ENCODE peak calls at places on chromosomes 2 and 18, in five cellular contexts. One of them, this sample, is unnamed.

GRCh38 chr2:77008925-77009706 is 513.1 kb downstream of the LRRTM4 start:
- DNase-seq in AG10803: no peak
- DNase-seq in mucosa of gallbladder: no peak
- DNase-seq in ureter: no peak
- DNase-seq in RWPE1: peak
- DNase-seq in this sample: no peak

GRCh38 chr2:149993316-149993715 is 405.7 kb upstream of the MMADHC start:
- DNase-seq in mucosa of gallbladder: no peak
- DNase-seq in AG10803: no peak
- DNase-seq in RWPE1: no peak
- DNase-seq in ureter: no peak
- DNase-seq in this sample: no peak

GRCh38 chr2:32647180-32647651 is 19.4 kb downstream of the TTC27 start:
- DNase-seq in ureter: no peak
- DNase-seq in mucosa of gallbladder: no peak
- DNase-seq in RWPE1: no peak
- DNase-seq in AG10803: peak
- DNase-seq in this sample: no peak

GRCh38 chr2:133123912-133124311 is 444.4 kb downstream of the NCKAP5 start:
- DNase-seq in mucosa of gallbladder: no peak
- DNase-seq in AG10803: no peak
- DNase-seq in ureter: no peak
- DNase-seq in RWPE1: no peak
- DNase-seq in this sample: no peak

GRCh38 chr18:36274296-36274695 is 23.2 kb upstream of the FHOD3 start:
- DNase-seq in mucosa of gallbladder: no peak
- DNase-seq in AG10803: no peak
- DNase-seq in RWPE1: no peak
- DNase-seq in ureter: no peak
- DNase-seq in this sample: no peak

GRCh38 chr18:23835076-23835475 is 145.8 kb downstream of the LAMA3 start:
- DNase-seq in mucosa of gallbladder: no peak
- DNase-seq in AG10803: no peak
- DNase-seq in ureter: no peak
- DNase-seq in RWPE1: no peak
- DNase-seq in this sample: no peak

GRCh38 chr18:31454066-31454708 is 6.6 kb downstream of the DSG3 start:
- DNase-seq in AG10803: peak
- DNase-seq in mucosa of gallbladder: no peak
- DNase-seq in RWPE1: peak
- DNase-seq in ureter: no peak
- DNase-seq in this sample: no peak

GRCh38 chr2:128381001-128381938 is 62.6 kb upstream of the HS6ST1 start:
- DNase-seq in AG10803: no peak
- DNase-seq in RWPE1: no peak
- DNase-seq in mucosa of gallbladder: no peak
- DNase-seq in ureter: no peak
- DNase-seq in this sample: no peak

GRCh38 chr2:52416340-52416739 is 1351.3 kb upstream of the CHAC2 start:
- DNase-seq in RWPE1: peak
- DNase-seq in AG10803: no peak
- DNase-seq in ureter: no peak
- DNase-seq in mucosa of gallbladder: no peak
- DNase-seq in this sample: no peak

GRCh38 chr2:11746376-11746806 is at the start of gene LPIN1:
- DNase-seq in ureter: peak
- DNase-seq in mucosa of gallbladder: peak
- DNase-seq in RWPE1: peak
- DNase-seq in AG10803: peak
- DNase-seq in this sample: peak

GRCh38 chr2:229412686-229413085 is 141.6 kb upstream of the PID1 start:
- DNase-seq in RWPE1: no peak
- DNase-seq in mucosa of gallbladder: no peak
- DNase-seq in ureter: no peak
- DNase-seq in AG10803: peak
- DNase-seq in this sample: no peak

GRCh38 chr18:79533591-79533990 is 137.9 kb downstream of the NFATC1 start:
- DNase-seq in ureter: no peak
- DNase-seq in mucosa of gallbladder: no peak
- DNase-seq in AG10803: no peak
- DNase-seq in RWPE1: no peak
- DNase-seq in this sample: no peak

GRCh38 chr2:62215306-62216064 is 19.6 kb downstream of the B3GNT2 start:
- DNase-seq in ureter: no peak
- DNase-seq in AG10803: no peak
- DNase-seq in mucosa of gallbladder: no peak
- DNase-seq in RWPE1: no peak
- DNase-seq in this sample: no peak

GRCh38 chr2:95380280-95380679 is 22.2 kb upstream of the FAHD2A start:
- DNase-seq in ureter: peak
- DNase-seq in mucosa of gallbladder: no peak
- DNase-seq in RWPE1: no peak
- DNase-seq in AG10803: no peak
- DNase-seq in this sample: no peak

GRCh38 chr2:205947621-205948495 is 138.1 kb downstream of the INO80D start:
- DNase-seq in RWPE1: peak
- DNase-seq in mucosa of gallbladder: peak
- DNase-seq in AG10803: peak
- DNase-seq in ureter: peak
- DNase-seq in this sample: peak

GRCh38 chr2:24247164-24247563 is 72.3 kb downstream of the FAM228A start:
- DNase-seq in RWPE1: no peak
- DNase-seq in mucosa of gallbladder: no peak
- DNase-seq in ureter: no peak
- DNase-seq in AG10803: no peak
- DNase-seq in this sample: no peak

GRCh38 chr2:85974395-85974794 is 85.6 kb upstream of the ST3GAL5 start:
- DNase-seq in RWPE1: no peak
- DNase-seq in ureter: peak
- DNase-seq in mucosa of gallbladder: no peak
- DNase-seq in AG10803: no peak
- DNase-seq in this sample: no peak

GRCh38 chr2:141652308-141652707 is 478.5 kb downstream of the LRP1B start:
- DNase-seq in ureter: no peak
- DNase-seq in AG10803: no peak
- DNase-seq in mucosa of gallbladder: no peak
- DNase-seq in RWPE1: no peak
- DNase-seq in this sample: no peak

GRCh38 chr18:35732134-35732533 is 150.6 kb downstream of the GALNT1 start:
- DNase-seq in AG10803: no peak
- DNase-seq in mucosa of gallbladder: no peak
- DNase-seq in ureter: no peak
- DNase-seq in RWPE1: no peak
- DNase-seq in this sample: no peak

GRCh38 chr18:62365420-62365819 is 40.3 kb downstream of the TNFRSF11A start:
- DNase-seq in mucosa of gallbladder: no peak
- DNase-seq in RWPE1: no peak
- DNase-seq in ureter: no peak
- DNase-seq in AG10803: no peak
- DNase-seq in this sample: no peak

GRCh38 chr2:218802595-218802994 is 20.6 kb downstream of the CYP27A1 start:
- DNase-seq in ureter: no peak
- DNase-seq in mucosa of gallbladder: no peak
- DNase-seq in RWPE1: no peak
- DNase-seq in AG10803: no peak
- DNase-seq in this sample: no peak

GRCh38 chr18:58012356-58012755 is 31.7 kb upstream of the NEDD4L start:
- DNase-seq in RWPE1: no peak
- DNase-seq in ureter: no peak
- DNase-seq in AG10803: no peak
- DNase-seq in mucosa of gallbladder: no peak
- DNase-seq in this sample: no peak

GRCh38 chr2:150192701-150193100 is 294.8 kb downstream of the RND3 start:
- DNase-seq in RWPE1: no peak
- DNase-seq in mucosa of gallbladder: no peak
- DNase-seq in AG10803: no peak
- DNase-seq in ureter: no peak
- DNase-seq in this sample: no peak

GRCh38 chr18:21180588-21180987 is 61.4 kb upstream of the GREB1L start:
- DNase-seq in RWPE1: no peak
- DNase-seq in ureter: no peak
- DNase-seq in AG10803: no peak
- DNase-seq in mucosa of gallbladder: no peak
- DNase-seq in this sample: no peak

GRCh38 chr18:59267511-59268126 is 5.6 kb downstream of the RAX start:
- DNase-seq in ureter: no peak
- DNase-seq in RWPE1: no peak
- DNase-seq in mucosa of gallbladder: no peak
- DNase-seq in AG10803: no peak
- DNase-seq in this sample: no peak

GRCh38 chr2:216827073-216827725 is 32.7 kb downstream of the TNP1 start:
- DNase-seq in AG10803: peak
- DNase-seq in ureter: no peak
- DNase-seq in mucosa of gallbladder: no peak
- DNase-seq in RWPE1: no peak
- DNase-seq in this sample: no peak

GRCh38 chr2:174802459-174802858 is 38.2 kb upstream of the CHRNA1 start:
- DNase-seq in AG10803: peak
- DNase-seq in ureter: no peak
- DNase-seq in mucosa of gallbladder: no peak
- DNase-seq in RWPE1: no peak
- DNase-seq in this sample: no peak

GRCh38 chr2:232321156-232321816 is 57.3 kb upstream of the ALPP start:
- DNase-seq in ureter: no peak
- DNase-seq in RWPE1: no peak
- DNase-seq in mucosa of gallbladder: no peak
- DNase-seq in AG10803: no peak
- DNase-seq in this sample: no peak

GRCh38 chr18:78643981-78644380 is 335.6 kb upstream of the SALL3 start:
- DNase-seq in RWPE1: no peak
- DNase-seq in mucosa of gallbladder: no peak
- DNase-seq in AG10803: no peak
- DNase-seq in ureter: no peak
- DNase-seq in this sample: no peak

GRCh38 chr2:194674043-194674442 is 983.0 kb upstream of the SLC39A10 start:
- DNase-seq in mucosa of gallbladder: no peak
- DNase-seq in RWPE1: no peak
- DNase-seq in AG10803: no peak
- DNase-seq in ureter: no peak
- DNase-seq in this sample: no peak

GRCh38 chr2:215747244-215747620 is 266.1 kb downstream of the MREG start:
- DNase-seq in ureter: no peak
- DNase-seq in mucosa of gallbladder: no peak
- DNase-seq in AG10803: no peak
- DNase-seq in RWPE1: no peak
- DNase-seq in this sample: no peak

GRCh38 chr2:21627938-21628337 is 504.2 kb downstream of the TDRD15 start:
- DNase-seq in AG10803: no peak
- DNase-seq in mucosa of gallbladder: no peak
- DNase-seq in RWPE1: no peak
- DNase-seq in ureter: no peak
- DNase-seq in this sample: no peak

GRCh38 chr2:53452957-53453748 is 314.5 kb upstream of the CHAC2 start:
- DNase-seq in ureter: no peak
- DNase-seq in AG10803: no peak
- DNase-seq in RWPE1: no peak
- DNase-seq in mucosa of gallbladder: no peak
- DNase-seq in this sample: peak

This sample was measured in left lobe of liver.